ENCODE peak calls at places on chromosomes 1 and 21, in nine cellular contexts. T is dermis microvascular lymphatic vessel endothelial cell; S is stimulated activated naive B cell treated with anti-CD40 and anti-IgM and Interleukin-4, amounts not matched to agents 10 μg/mL and 1 μg/mL and 100 μg/mL, for 72 hours; L is fibroblast of the aortic adventitia; B is amygdala; I is NCI-H226; U is choroid plexus epithelial cell; P is astrocyte of the spinal cord; J is NCI-H2081. M is an unnamed sample.

GRCh38 chr21:40053007-40053406 is 185.8 kb downstream of the PCP4 start:
- DNase-seq in T (no peak), S (no peak), L (no peak), B (no peak), I (no peak), U (no peak), P (peak; percentile 43), J (no peak), M (no peak)

GRCh38 chr1:9267352-9267686 is 25.4 kb upstream of the SPSB1 start:
- DNase-seq in T (no peak), S (no peak), L (no peak), B (no peak), I (no peak), U (no peak), P (no peak), J (no peak), M (no peak)

GRCh38 chr21:15210235-15210678 is 145.5 kb upstream of the NRIP1 start:
- DNase-seq in T (no peak), S (no peak), L (peak; percentile 83), B (no peak), I (peak; percentile 88), U (peak; percentile 27), P (no peak), J (no peak), M (no peak)

GRCh38 chr21:34952701-34953100 is 96.4 kb downstream of the RUNX1 start:
- DNase-seq in T (no peak), S (no peak), L (no peak), B (no peak), I (peak; percentile 21), U (peak; percentile 16), P (no peak), J (peak; percentile 86), M (no peak)

GRCh38 chr21:45623436-45623835 is 20.1 kb upstream of the PCBP3 start:
- DNase-seq in T (no peak), S (no peak), L (no peak), B (no peak), I (no peak), U (no peak), P (no peak), J (no peak), M (no peak)

GRCh38 chr1:9628541-9629444 is 22.7 kb upstream of the PIK3CD start:
- DNase-seq in T (no peak), S (peak; percentile 88), L (no peak), B (no peak), I (no peak), U (no peak), P (no peak), J (no peak), M (peak; percentile 37)

GRCh38 chr1:56000424-56000823 is 578.9 kb downstream of the PLPP3 start:
- DNase-seq in T (no peak), S (no peak), L (no peak), B (no peak), I (no peak), U (no peak), P (no peak), J (no peak), M (no peak)

GRCh38 chr1:54365847-54366246 is 40.3 kb downstream of the SSBP3 start:
- DNase-seq in T (no peak), S (no peak), L (no peak), B (no peak), I (no peak), U (no peak), P (no peak), J (no peak), M (no peak)

GRCh38 chr21:33859373-33860102 is 56.1 kb downstream of the ATP5PO start:
- DNase-seq in T (no peak), S (no peak), L (no peak), B (no peak), I (no peak), U (no peak), P (no peak), J (no peak), M (no peak)

GRCh38 chr1:17984510-17985085 is 123.0 kb upstream of the IGSF21 start:
- DNase-seq in T (no peak), S (no peak), L (peak; percentile 4), B (no peak), I (no peak), U (peak; percentile 2), P (no peak), J (no peak), M (no peak)

GRCh38 chr21:46152939-46153258 is 2.5 kb downstream of the FTCD start:
- DNase-seq in T (no peak), S (no peak), L (no peak), B (no peak), I (no peak), U (no peak), P (no peak), J (no peak), M (no peak)

M was measured in CD8-positive, alpha-beta T cell.